ENCODE peak calls at places on chromosome 5, in nine cellular contexts. One of them, this sample, is unnamed.
A peak's percentile ranks its signal among the peaks of the same experiment; 100 is the strongest.

GRCh38 chr5:154861946-154862345 is 3.5 kb downstream of the CNOT8 start:
- DNase-seq in right cardiac atrium: no peak
- DNase-seq in CD8-positive, alpha-beta memory T cell: no peak
- DNase-seq in psoas muscle: no peak
- DNase-seq in cardiac muscle cell: no peak
- DNase-seq in neural progenitor cell: no peak
- DNase-seq in esophagus squamous epithelium: no peak
- DNase-seq in body of pancreas: no peak
- DNase-seq in tibial artery: no peak
- DNase-seq in this sample: no peak

GRCh38 chr5:155455791-155456514 is 442.4 kb downstream of the KIF4B start:
- DNase-seq in esophagus squamous epithelium: no peak
- DNase-seq in neural progenitor cell: no peak
- DNase-seq in body of pancreas: no peak
- DNase-seq in cardiac muscle cell: no peak
- DNase-seq in right cardiac atrium: no peak
- DNase-seq in CD8-positive, alpha-beta memory T cell: no peak
- DNase-seq in tibial artery: no peak
- DNase-seq in psoas muscle: no peak
- DNase-seq in this sample: no peak

GRCh38 chr5:80957031-80957761 is 3.0 kb upstream of the RASGRF2 start:
- DNase-seq in CD8-positive, alpha-beta memory T cell: no peak
- DNase-seq in right cardiac atrium: no peak
- DNase-seq in esophagus squamous epithelium: no peak
- DNase-seq in neural progenitor cell: no peak
- DNase-seq in tibial artery: no peak
- DNase-seq in body of pancreas: no peak
- DNase-seq in cardiac muscle cell: no peak
- DNase-seq in psoas muscle: no peak
- DNase-seq in this sample: no peak

GRCh38 chr5:91535508-91535907 is 152.4 kb upstream of the ARRDC3 start:
- DNase-seq in right cardiac atrium: no peak
- DNase-seq in tibial artery: no peak
- DNase-seq in esophagus squamous epithelium: no peak
- DNase-seq in neural progenitor cell: no peak
- DNase-seq in cardiac muscle cell: no peak
- DNase-seq in CD8-positive, alpha-beta memory T cell: no peak
- DNase-seq in psoas muscle: no peak
- DNase-seq in body of pancreas: no peak
- DNase-seq in this sample: no peak

GRCh38 chr5:76477061-76477460 is 74.0 kb downstream of the IQGAP2 start:
- DNase-seq in esophagus squamous epithelium: no peak
- DNase-seq in cardiac muscle cell: no peak
- DNase-seq in body of pancreas: no peak
- DNase-seq in tibial artery: no peak
- DNase-seq in CD8-positive, alpha-beta memory T cell: no peak
- DNase-seq in right cardiac atrium: no peak
- DNase-seq in psoas muscle: no peak
- DNase-seq in neural progenitor cell: no peak
- DNase-seq in this sample: no peak

GRCh38 chr5:180209137-180209581 is at the start of gene RASGEF1C:
- DNase-seq in body of pancreas: peak; percentile 78
- DNase-seq in tibial artery: no peak
- DNase-seq in psoas muscle: peak; percentile 65
- DNase-seq in cardiac muscle cell: peak; percentile 90
- DNase-seq in CD8-positive, alpha-beta memory T cell: peak; percentile 45
- DNase-seq in right cardiac atrium: peak; percentile 84
- DNase-seq in esophagus squamous epithelium: no peak
- DNase-seq in neural progenitor cell: peak; percentile 93
- DNase-seq in this sample: peak; percentile 82

GRCh38 chr5:139725073-139725830 is 70.4 kb upstream of the PSD2 start:
- DNase-seq in neural progenitor cell: no peak
- DNase-seq in esophagus squamous epithelium: no peak
- DNase-seq in body of pancreas: peak; percentile 35
- DNase-seq in psoas muscle: peak; percentile 50
- DNase-seq in CD8-positive, alpha-beta memory T cell: no peak
- DNase-seq in right cardiac atrium: peak; percentile 92
- DNase-seq in cardiac muscle cell: peak; percentile 44
- DNase-seq in tibial artery: peak; percentile 94
- DNase-seq in this sample: peak; percentile 85

GRCh38 chr5:42944989-42945388 is 95.1 kb downstream of the ANXA2R start:
- DNase-seq in right cardiac atrium: no peak
- DNase-seq in body of pancreas: no peak
- DNase-seq in CD8-positive, alpha-beta memory T cell: no peak
- DNase-seq in psoas muscle: no peak
- DNase-seq in cardiac muscle cell: no peak
- DNase-seq in neural progenitor cell: no peak
- DNase-seq in tibial artery: no peak
- DNase-seq in esophagus squamous epithelium: no peak
- DNase-seq in this sample: no peak

GRCh38 chr5:66807743-66808142 is 211.6 kb downstream of the MAST4 start:
- DNase-seq in CD8-positive, alpha-beta memory T cell: no peak
- DNase-seq in psoas muscle: no peak
- DNase-seq in cardiac muscle cell: no peak
- DNase-seq in right cardiac atrium: no peak
- DNase-seq in esophagus squamous epithelium: no peak
- DNase-seq in body of pancreas: no peak
- DNase-seq in neural progenitor cell: peak; percentile 21
- DNase-seq in tibial artery: no peak
- DNase-seq in this sample: peak; percentile 50

GRCh38 chr5:121748690-121749089 is 103.0 kb upstream of the FTMT start:
- DNase-seq in esophagus squamous epithelium: no peak
- DNase-seq in neural progenitor cell: no peak
- DNase-seq in tibial artery: no peak
- DNase-seq in right cardiac atrium: no peak
- DNase-seq in cardiac muscle cell: peak; percentile 80
- DNase-seq in psoas muscle: no peak
- DNase-seq in body of pancreas: no peak
- DNase-seq in CD8-positive, alpha-beta memory T cell: no peak
- DNase-seq in this sample: no peak

DNA sequence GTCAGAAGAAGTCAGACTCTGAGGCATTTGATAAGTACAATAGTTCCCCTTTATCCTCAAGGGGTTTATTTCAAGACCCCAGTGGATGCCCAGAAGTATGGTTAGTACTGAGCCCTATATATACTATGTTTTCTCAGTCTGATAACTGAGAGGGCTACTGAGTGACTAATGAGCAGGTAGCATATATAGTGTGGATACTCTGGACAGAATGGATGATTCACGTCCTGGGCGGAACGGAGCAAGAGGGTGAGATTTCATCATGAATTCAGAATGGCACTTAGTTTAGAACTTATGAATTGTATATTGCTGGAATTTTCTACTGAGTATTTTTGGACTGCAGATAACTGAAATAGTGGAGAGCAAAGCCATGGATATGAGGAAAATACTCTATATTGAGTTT is 457.6 kb downstream of the PLK2 start:
- DNase-seq in tibial artery: no peak
- DNase-seq in body of pancreas: no peak
- DNase-seq in neural progenitor cell: no peak
- DNase-seq in CD8-positive, alpha-beta memory T cell: no peak
- DNase-seq in cardiac muscle cell: no peak
- DNase-seq in esophagus squamous epithelium: no peak
- DNase-seq in right cardiac atrium: no peak
- DNase-seq in psoas muscle: no peak
- DNase-seq in this sample: no peak
- H3K4me3 ChIP-seq in tibial artery: no peak overlapping the region
- H3K4me3 ChIP-seq in body of pancreas: no peak overlapping the region
- H3K4me3 ChIP-seq in neural progenitor cell: no peak overlapping the region
- H3K4me3 ChIP-seq in CD8-positive, alpha-beta memory T cell: no peak overlapping the region
- H3K4me3 ChIP-seq in cardiac muscle cell: no peak overlapping the region
- H3K4me3 ChIP-seq in esophagus squamous epithelium: no peak overlapping the region
- H3K4me3 ChIP-seq in right cardiac atrium: no peak overlapping the region
- H3K4me3 ChIP-seq in psoas muscle: no peak overlapping the region
- H3K4me3 ChIP-seq in this sample: no peak overlapping the region

GRCh38 chr5:14160116-14160515 is 17.0 kb downstream of the TRIO start:
- DNase-seq in psoas muscle: no peak
- DNase-seq in right cardiac atrium: no peak
- DNase-seq in body of pancreas: no peak
- DNase-seq in tibial artery: no peak
- DNase-seq in esophagus squamous epithelium: no peak
- DNase-seq in neural progenitor cell: no peak
- DNase-seq in cardiac muscle cell: no peak
- DNase-seq in CD8-positive, alpha-beta memory T cell: no peak
- DNase-seq in this sample: no peak
- H3K4me1 ChIP-seq in psoas muscle: peaks cover 65% of the 10 kb centered on the region
- H3K4me1 ChIP-seq in right cardiac atrium: peaks cover 14% of the 10 kb centered on the region
- H3K4me1 ChIP-seq in body of pancreas: peaks cover 17% of the 10 kb centered on the region
- H3K4me1 ChIP-seq in tibial artery: peaks cover 26% of the 10 kb centered on the region
- H3K4me1 ChIP-seq in esophagus squamous epithelium: peaks cover 25% of the 10 kb centered on the region
- H3K4me1 ChIP-seq in neural progenitor cell: peaks cover 16% of the 10 kb centered on the region
- H3K4me1 ChIP-seq in cardiac muscle cell: peaks cover 16% of the 10 kb centered on the region
- H3K4me1 ChIP-seq in CD8-positive, alpha-beta memory T cell: no peaks in the 10 kb centered on the region
- H3K4me1 ChIP-seq in this sample: peaks cover 19% of the 10 kb centered on the region

DNA sequence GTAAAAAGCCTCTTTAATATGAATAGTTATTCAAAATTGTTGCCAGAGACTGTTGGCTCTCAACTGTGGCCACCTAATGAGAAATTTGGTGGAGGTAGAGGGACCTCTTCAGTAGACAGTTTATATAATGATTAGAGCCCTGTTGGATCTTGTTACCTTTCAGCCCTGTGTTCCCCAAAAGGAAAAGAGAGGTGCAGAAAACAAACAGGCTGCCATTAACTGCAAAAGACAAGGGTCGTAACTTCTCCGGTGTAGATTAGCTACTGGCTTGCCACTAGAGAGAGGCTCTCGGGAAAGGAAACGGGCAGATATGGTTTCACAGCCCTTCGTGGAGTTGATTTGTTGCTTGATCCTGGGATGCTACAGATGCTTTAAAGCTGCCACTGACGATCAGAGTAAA is 7.8 kb downstream of the FST start:
- DNase-seq in esophagus squamous epithelium: no peak
- DNase-seq in psoas muscle: no peak
- DNase-seq in body of pancreas: no peak
- DNase-seq in neural progenitor cell: no peak
- DNase-seq in right cardiac atrium: no peak
- DNase-seq in CD8-positive, alpha-beta memory T cell: no peak
- DNase-seq in cardiac muscle cell: no peak
- DNase-seq in tibial artery: no peak
- DNase-seq in this sample: no peak
- H3K4me3 ChIP-seq in esophagus squamous epithelium: no peak overlapping the region
- H3K4me3 ChIP-seq in psoas muscle: no peak overlapping the region
- H3K4me3 ChIP-seq in body of pancreas: no peak overlapping the region
- H3K4me3 ChIP-seq in neural progenitor cell: no peak overlapping the region
- H3K4me3 ChIP-seq in right cardiac atrium: no peak overlapping the region
- H3K4me3 ChIP-seq in CD8-positive, alpha-beta memory T cell: no peak overlapping the region
- H3K4me3 ChIP-seq in cardiac muscle cell: no peak overlapping the region
- H3K4me3 ChIP-seq in tibial artery: no peak overlapping the region
- H3K4me3 ChIP-seq in this sample: no peak overlapping the region

GRCh38 chr5:150147580-150148407 is 7.9 kb downstream of the PDGFRB start:
- DNase-seq in right cardiac atrium: peak; percentile 50
- DNase-seq in psoas muscle: no peak
- DNase-seq in esophagus squamous epithelium: no peak
- DNase-seq in neural progenitor cell: no peak
- DNase-seq in cardiac muscle cell: no peak
- DNase-seq in CD8-positive, alpha-beta memory T cell: no peak
- DNase-seq in body of pancreas: no peak
- DNase-seq in tibial artery: peak; percentile 85
- DNase-seq in this sample: no peak
- H3K4me1 ChIP-seq in right cardiac atrium: peaks cover 9% of the 10 kb centered on the region
- H3K4me1 ChIP-seq in psoas muscle: peaks cover 6% of the 10 kb centered on the region
- H3K4me1 ChIP-seq in esophagus squamous epithelium: peaks cover 30% of the 10 kb centered on the region
- H3K4me1 ChIP-seq in neural progenitor cell: peaks cover 22% of the 10 kb centered on the region
- H3K4me1 ChIP-seq in cardiac muscle cell: peaks cover 23% of the 10 kb centered on the region
- H3K4me1 ChIP-seq in CD8-positive, alpha-beta memory T cell: no peaks in the 10 kb centered on the region
- H3K4me1 ChIP-seq in body of pancreas: no peaks in the 10 kb centered on the region
- H3K4me1 ChIP-seq in tibial artery: peaks cover 93% of the 10 kb centered on the region
- H3K4me1 ChIP-seq in this sample: peaks cover 34% of the 10 kb centered on the region

This sample was measured in BE2C.